ENCODE peak calls at places on chromosomes 7 and 10, in five cellular contexts. One of them, this sample, is unnamed.

GRCh38 chr10:34962866-34963265 is 127.3 kb downstream of the CUL2 start:
- DNase-seq in stromal cell of bone marrow: no peak
- DNase-seq in uterus: no peak
- DNase-seq in AG10803: peak
- DNase-seq in CD8-positive, alpha-beta memory T cell: no peak
- DNase-seq in this sample: no peak

GRCh38 chr10:76649723-76650127 is 987.9 kb downstream of the KCNMA1 start:
- DNase-seq in stromal cell of bone marrow: peak
- DNase-seq in uterus: peak
- DNase-seq in AG10803: peak
- DNase-seq in CD8-positive, alpha-beta memory T cell: no peak
- DNase-seq in this sample: no peak

GRCh38 chr10:47286591-47287325 is 13.2 kb upstream of the GDF10 start:
- DNase-seq in CD8-positive, alpha-beta memory T cell: no peak
- DNase-seq in stromal cell of bone marrow: no peak
- DNase-seq in AG10803: no peak
- DNase-seq in uterus: no peak
- DNase-seq in this sample: no peak

GRCh38 chr10:47364366-47364765 is 16.2 kb downstream of the RBP3 start:
- DNase-seq in stromal cell of bone marrow: no peak
- DNase-seq in CD8-positive, alpha-beta memory T cell: no peak
- DNase-seq in AG10803: no peak
- DNase-seq in uterus: no peak
- DNase-seq in this sample: no peak

GRCh38 chr7:150586068-150586777 is 19.0 kb downstream of the GIMAP4 start:
- DNase-seq in stromal cell of bone marrow: no peak
- DNase-seq in CD8-positive, alpha-beta memory T cell: no peak
- DNase-seq in uterus: no peak
- DNase-seq in AG10803: no peak
- DNase-seq in this sample: no peak

GRCh38 chr7:148700693-148701092 is 2.0 kb downstream of the CUL1 start:
- DNase-seq in stromal cell of bone marrow: no peak
- DNase-seq in AG10803: peak
- DNase-seq in CD8-positive, alpha-beta memory T cell: peak
- DNase-seq in uterus: no peak
- DNase-seq in this sample: peak

GRCh38 chr10:60434418-60435046 is 44.9 kb upstream of the ANK3 start:
- DNase-seq in AG10803: peak
- DNase-seq in stromal cell of bone marrow: no peak
- DNase-seq in CD8-positive, alpha-beta memory T cell: no peak
- DNase-seq in uterus: peak
- DNase-seq in this sample: no peak

GRCh38 chr7:155861480-155861868 is 49.2 kb upstream of the SHH start:
- DNase-seq in uterus: no peak
- DNase-seq in AG10803: no peak
- DNase-seq in stromal cell of bone marrow: no peak
- DNase-seq in CD8-positive, alpha-beta memory T cell: no peak
- DNase-seq in this sample: no peak

GRCh38 chr7:155166108-155166507 is 96.0 kb downstream of the HTR5A start:
- DNase-seq in CD8-positive, alpha-beta memory T cell: no peak
- DNase-seq in uterus: no peak
- DNase-seq in AG10803: no peak
- DNase-seq in stromal cell of bone marrow: no peak
- DNase-seq in this sample: no peak

GRCh38 chr10:83045731-83046130 is 1093.6 kb upstream of the GHITM start:
- DNase-seq in CD8-positive, alpha-beta memory T cell: no peak
- DNase-seq in stromal cell of bone marrow: no peak
- DNase-seq in AG10803: no peak
- DNase-seq in uterus: no peak
- DNase-seq in this sample: no peak

GRCh38 chr7:56079450-56080185 is 13.1 kb downstream of the PHKG1 start:
- DNase-seq in AG10803: peak
- DNase-seq in uterus: peak
- DNase-seq in stromal cell of bone marrow: peak
- DNase-seq in CD8-positive, alpha-beta memory T cell: no peak
- DNase-seq in this sample: no peak

GRCh38 chr10:73992899-73993788 is 4.8 kb upstream of the VCL start:
- DNase-seq in CD8-positive, alpha-beta memory T cell: no peak
- DNase-seq in stromal cell of bone marrow: no peak
- DNase-seq in AG10803: no peak
- DNase-seq in uterus: no peak
- DNase-seq in this sample: no peak

GRCh38 chr7:105989686-105990085 is 26.6 kb downstream of the CDHR3 start:
- DNase-seq in stromal cell of bone marrow: no peak
- DNase-seq in AG10803: no peak
- DNase-seq in CD8-positive, alpha-beta memory T cell: no peak
- DNase-seq in uterus: no peak
- DNase-seq in this sample: no peak

GRCh38 chr10:14579405-14579804 is 195.3 kb downstream of the FAM107B start:
- DNase-seq in stromal cell of bone marrow: no peak
- DNase-seq in AG10803: peak
- DNase-seq in CD8-positive, alpha-beta memory T cell: no peak
- DNase-seq in uterus: no peak
- DNase-seq in this sample: no peak

GRCh38 chr10:95125582-95125981 is 56.3 kb upstream of the CYP2C8 start:
- DNase-seq in uterus: no peak
- DNase-seq in CD8-positive, alpha-beta memory T cell: no peak
- DNase-seq in stromal cell of bone marrow: no peak
- DNase-seq in AG10803: no peak
- DNase-seq in this sample: no peak

GRCh38 chr7:85529197-85529596 is 342.3 kb upstream of the SEMA3D start:
- DNase-seq in stromal cell of bone marrow: peak
- DNase-seq in uterus: no peak
- DNase-seq in CD8-positive, alpha-beta memory T cell: no peak
- DNase-seq in AG10803: peak
- DNase-seq in this sample: no peak

GRCh38 chr7:148979827-148980226 is 48.5 kb downstream of the PDIA4 start:
- DNase-seq in uterus: no peak
- DNase-seq in CD8-positive, alpha-beta memory T cell: peak
- DNase-seq in stromal cell of bone marrow: no peak
- DNase-seq in AG10803: no peak
- DNase-seq in this sample: peak

GRCh38 chr7:123615344-123615743 is 13.7 kb downstream of the ASB15 start:
- DNase-seq in AG10803: peak
- DNase-seq in CD8-positive, alpha-beta memory T cell: no peak
- DNase-seq in uterus: no peak
- DNase-seq in stromal cell of bone marrow: peak
- DNase-seq in this sample: no peak

GRCh38 chr7:3282457-3282856 is 18.6 kb upstream of the SDK1 start:
- DNase-seq in CD8-positive, alpha-beta memory T cell: no peak
- DNase-seq in uterus: no peak
- DNase-seq in stromal cell of bone marrow: no peak
- DNase-seq in AG10803: no peak
- DNase-seq in this sample: no peak

GRCh38 chr10:118983263-118983662 is 46.3 kb upstream of the NANOS1 start:
- DNase-seq in stromal cell of bone marrow: no peak
- DNase-seq in uterus: no peak
- DNase-seq in AG10803: no peak
- DNase-seq in CD8-positive, alpha-beta memory T cell: no peak
- DNase-seq in this sample: no peak

GRCh38 chr10:109837384-109837783 is 85.9 kb downstream of the XPNPEP1 start:
- DNase-seq in uterus: no peak
- DNase-seq in AG10803: no peak
- DNase-seq in CD8-positive, alpha-beta memory T cell: no peak
- DNase-seq in stromal cell of bone marrow: no peak
- DNase-seq in this sample: no peak

GRCh38 chr10:43130756-43131155 is 7.5 kb upstream of the CSGALNACT2 start:
- DNase-seq in CD8-positive, alpha-beta memory T cell: no peak
- DNase-seq in AG10803: no peak
- DNase-seq in uterus: no peak
- DNase-seq in stromal cell of bone marrow: no peak
- DNase-seq in this sample: no peak